ENCODE peak calls at places on chromosomes 16 and 17, in nine cellular contexts. K is RWPE1; R is kidney tubule cell; Y is NCI-H1105; L is stimulated activated naive B cell treated with anti-CD40 and anti-IgM and Interleukin-4, amounts not matched to agents 10 μg/mL and 1 μg/mL and 100 μg/mL, for 72 hours; A is hippocampal formation; N is islet precursor cell; D is cardiac muscle cell; W is stomach. U is an unnamed sample.
A peak's percentile ranks its signal among the peaks of the same experiment; 100 is the strongest.

GRCh38 chr16:27491894-27492587 is 57.7 kb downstream of the GTF3C1 start:
- DNase-seq in K (no peak), R (peak; percentile 42), Y (no peak), L (no peak), A (no peak), N (peak; percentile 73), D (no peak), W (no peak), U (peak; percentile 53)

GRCh38 chr16:11689031-11689840 is 21.0 kb downstream of the SNN start:
- DNase-seq in K (no peak), R (no peak), Y (no peak), L (peak; percentile 69), A (no peak), N (no peak), D (no peak), W (no peak), U (no peak)

GRCh38 chr16:23424292-23424958 is 28.6 kb downstream of the COG7 start:
- DNase-seq in K (peak; percentile 80), R (peak; percentile 54), Y (peak; percentile 40), L (no peak), A (no peak), N (no peak), D (no peak), W (no peak), U (no peak)

GRCh38 chr17:19546289-19547065 is 12.8 kb downstream of the SLC47A1 start:
- DNase-seq in K (no peak), R (no peak), Y (no peak), L (no peak), A (no peak), N (no peak), D (peak; percentile 19), W (peak; percentile 43), U (peak; percentile 74)

GRCh38 chr17:30547778-30548177 is 70.6 kb downstream of the GOSR1 start:
- DNase-seq in K (no peak), R (no peak), Y (no peak), L (no peak), A (no peak), N (peak; percentile 43), D (no peak), W (no peak), U (no peak)

GRCh38 chr16:30652718-30653117 is 2.0 kb downstream of the PRR14 start:
- DNase-seq in K (no peak), R (no peak), Y (no peak), L (no peak), A (no peak), N (no peak), D (no peak), W (no peak), U (no peak)

GRCh38 chr16:2532494-2533141 is 1.4 kb upstream of the CEMP1 start:
- DNase-seq in K (peak; percentile 59), R (peak; percentile 70), Y (peak; percentile 35), L (peak; percentile 70), A (no peak), N (peak; percentile 80), D (peak; percentile 64), W (peak; percentile 88), U (peak; percentile 89)

GRCh38 chr17:77216435-77216980 is 75.7 kb downstream of the SEC14L1 start:
- DNase-seq in K (no peak), R (no peak), Y (no peak), L (no peak), A (no peak), N (no peak), D (no peak), W (no peak), U (no peak)

GRCh38 chr17:45812102-45812501 is 28.0 kb downstream of the CRHR1 start:
- DNase-seq in K (no peak), R (peak; percentile 28), Y (no peak), L (no peak), A (no peak), N (no peak), D (no peak), W (no peak), U (no peak)

GRCh38 chr17:40722146-40722720 is 18.7 kb upstream of the KRT24 start:
- DNase-seq in K (no peak), R (peak; percentile 82), Y (no peak), L (no peak), A (no peak), N (no peak), D (no peak), W (no peak), U (no peak)

GRCh38 chr17:68199837-68200688 is 47.8 kb upstream of the AMZ2 start:
- DNase-seq in K (no peak), R (no peak), Y (peak; percentile 42), L (no peak), A (no peak), N (peak; percentile 56), D (no peak), W (no peak), U (no peak)

GRCh38 chr17:83178533-83179201 is 99.3 kb downstream of the METRNL start:
- DNase-seq in K (no peak), R (no peak), Y (peak; percentile 57), L (no peak), A (no peak), N (no peak), D (no peak), W (no peak), U (peak; percentile 38)